ENCODE peak calls at places on chromosome 3, in seven cellular contexts. E, B, N, X, Q, U and H are unnamed samples.

GRCh38 chr3:67008388-67008787 is 10.3 kb downstream of the KBTBD8 start:
- DNase-seq in U (no peak), X (no peak), B (no peak), N (no peak), E (no peak), Q (no peak), H (no peak)

GRCh38 chr3:74713977-74714376 is 99.5 kb upstream of the CNTN3 start:
- DNase-seq in N (no peak), B (no peak), U (no peak), X (no peak), Q (no peak), E (no peak), H (no peak)

GRCh38 chr3:120448707-120449650 is 1.8 kb downstream of the FSTL1 start:
- DNase-seq in B (no peak), Q (no peak), U (no peak), X (peak; percentile 95), N (peak; percentile 62), E (no peak), H (no peak)

GRCh38 chr3:18301781-18302180 is 123.4 kb downstream of the SATB1 start:
- DNase-seq in B (no peak), Q (no peak), N (no peak), U (no peak), X (no peak), E (no peak), H (no peak)

GRCh38 chr3:161221881-161222600 is 930 bp downstream of the NMD3 start:
- DNase-seq in E (no peak), Q (peak; percentile 47), N (no peak), X (peak; percentile 27), B (no peak), U (no peak), H (no peak)

GRCh38 chr3:88005066-88005465 is 53.7 kb downstream of the CGGBP1 start:
- DNase-seq in B (no peak), Q (peak; percentile 75), N (no peak), U (no peak), X (peak; percentile 29), E (no peak), H (no peak)

GRCh38 chr3:148315756-148316155 is 381.9 kb upstream of the AGTR1 start:
- DNase-seq in B (no peak), Q (no peak), E (no peak), N (no peak), U (no peak), X (no peak), H (no peak)

GRCh38 chr3:189995129-189995528 is 125.6 kb downstream of the P3H2 start:
- DNase-seq in E (no peak), Q (peak; percentile 91), N (no peak), U (no peak), X (peak; percentile 80), B (no peak), H (no peak)

GRCh38 chr3:37545479-37545878 is 316.2 kb upstream of the CTDSPL start:
- DNase-seq in B (no peak), E (no peak), Q (no peak), X (no peak), U (no peak), N (peak; percentile 46), H (peak; percentile 67)

GRCh38 chr3:126546013-126546412 is 12.7 kb downstream of the C3orf22 start:
- DNase-seq in U (peak; percentile 6), E (peak; percentile 20), X (no peak), B (peak; percentile 10), N (no peak), Q (no peak), H (peak; percentile 38)

GRCh38 chr3:197181751-197182150 is 116.7 kb downstream of the DLG1 start:
- DNase-seq in E (no peak), X (peak; percentile 57), N (peak; percentile 50), U (peak; percentile 58), B (no peak), Q (peak; percentile 38), H (no peak)

GRCh38 chr3:185595520-185595919 is 9.4 kb downstream of the SENP2 start:
- DNase-seq in E (no peak), Q (no peak), N (no peak), B (no peak), X (no peak), U (no peak), H (no peak)

GRCh38 chr3:142657033-142657432 is 60.8 kb downstream of the PLS1 start:
- DNase-seq in X (no peak), E (no peak), U (no peak), N (no peak), B (no peak), Q (no peak), H (no peak)

GRCh38 chr3:194573680-194574437 is 59.4 kb downstream of the TMEM44 start:
- DNase-seq in N (peak; percentile 68), B (no peak), X (peak; percentile 59), E (peak; percentile 58), U (no peak), Q (peak; percentile 78), H (no peak)

GRCh38 chr3:146067048-146067447 is 93.9 kb downstream of the PLOD2 start:
- DNase-seq in Q (no peak), U (no peak), B (no peak), E (no peak), N (no peak), X (peak; percentile 81), H (no peak)

GRCh38 chr3:69986419-69986818 is 13.1 kb upstream of the SAMMSON start:
- DNase-seq in N (no peak), Q (no peak), U (no peak), B (no peak), E (no peak), X (no peak), H (no peak)

GRCh38 chr3:100600181-100601042 is 9.0 kb upstream of the ADGRG7 start:
- DNase-seq in Q (peak; percentile 63), B (no peak), E (no peak), N (no peak), U (no peak), X (no peak), H (no peak)

GRCh38 chr3:144549161-144549560 is 577.5 kb downstream of the DIPK2A start:
- DNase-seq in N (no peak), E (no peak), B (no peak), Q (peak; percentile 39), X (no peak), U (no peak), H (no peak)

GRCh38 chr3:143095813-143096212 is 23.8 kb upstream of the CHST2 start:
- DNase-seq in E (no peak), U (no peak), B (no peak), Q (no peak), X (no peak), N (no peak), H (no peak)

GRCh38 chr3:179323197-179323901 is 518 bp downstream of the ZNF639 start:
- DNase-seq in B (peak; percentile 58), Q (peak; percentile 81), N (peak; percentile 85), U (peak; percentile 62), X (peak; percentile 69), E (peak; percentile 65), H (peak; percentile 75)

GRCh38 chr3:37174532-37175126 is at the start of gene LRRFIP2:
- DNase-seq in E (no peak), B (no peak), U (no peak), Q (no peak), X (peak; percentile 90), N (no peak), H (no peak)

DNA sequence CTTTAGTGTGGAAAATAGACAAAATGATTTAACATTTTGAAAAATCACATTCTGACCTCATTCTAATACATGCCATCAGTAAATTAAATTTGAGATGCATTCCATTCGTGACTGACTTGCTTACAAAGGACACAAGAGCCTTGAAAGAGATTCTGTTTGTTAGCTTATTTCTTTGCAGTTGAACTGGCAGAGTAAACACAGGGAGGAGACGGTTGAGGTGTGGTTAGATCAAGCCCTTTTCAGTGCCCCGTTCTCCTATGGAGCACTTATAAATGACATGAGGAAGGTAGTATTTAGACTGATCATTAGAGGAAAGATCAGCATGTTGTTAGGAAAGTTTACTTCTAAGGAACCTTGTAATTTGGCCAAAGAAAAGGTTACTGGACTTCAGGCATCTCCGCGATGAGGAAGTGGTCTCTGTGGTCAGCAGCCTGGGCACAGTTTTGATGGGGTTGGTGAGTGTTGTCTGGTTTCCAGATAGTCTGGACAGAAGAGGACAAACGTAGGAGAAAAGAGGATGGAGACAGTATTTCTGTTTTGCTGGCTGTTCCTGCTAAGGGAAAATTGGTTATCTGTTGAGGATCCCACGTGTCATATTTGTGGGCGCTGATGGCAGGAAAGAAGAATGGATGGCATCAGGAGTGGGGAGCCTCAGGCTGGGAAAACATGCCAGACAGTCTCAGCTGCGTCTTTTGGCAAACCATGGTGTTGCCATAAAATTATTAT is 328.9 kb upstream of the TBL1XR1 start:
- DNase-seq in B (no peak), U (no peak), Q (no peak), E (no peak), N (no peak), X (peak; percentile 99), H (no peak)
- H3K27ac ChIP-seq in B (peak overlapping the region; percentile 74), U (no peak overlapping the region), Q (no peak overlapping the region), E (no peak overlapping the region), N (no peak overlapping the region), X (no peak overlapping the region), H (no peak overlapping the region)

GRCh38 chr3:11619461-11619860 is 24.3 kb downstream of the VGLL4 start:
- DNase-seq in N (no peak), U (no peak), X (no peak), B (no peak), E (no peak), Q (no peak), H (no peak)
- TF ChIP-seq CTCF in N (no peak), U (no peak), X (no peak), B (no peak), E (no peak), Q (no peak), H (no peak)

GRCh38 chr3:28768439-28768838 is 419.8 kb upstream of the AZI2 start:
- DNase-seq in Q (no peak), B (no peak), N (no peak), X (no peak), E (no peak), U (no peak), H (no peak)
- H3K9me3 ChIP-seq in Q (no peaks in the 10 kb centered on the region), B (peaks cover 16% of the 10 kb centered on the region), N (peaks cover 19% of the 10 kb centered on the region), X (no peaks in the 10 kb centered on the region), E (peaks cover 32% of the 10 kb centered on the region), U (no peaks in the 10 kb centered on the region), H (no peaks in the 10 kb centered on the region)

GRCh38 chr3:132660745-132661067 is 577 bp downstream of the UBA5 start:
- DNase-seq in N (no peak), U (no peak), B (no peak), E (no peak), X (peak; percentile 30), Q (no peak), H (no peak)

GRCh38 chr3:132659370-132660055 is at the start of gene ACAD11:
- DNase-seq in Q (peak; percentile 87), B (peak; percentile 62), E (peak; percentile 64), X (peak; percentile 81), U (peak; percentile 60), N (peak; percentile 78), H (peak; percentile 81)

GRCh38 chr3:132660056-132660744 is at the start of gene UBA5:
- DNase-seq in E (peak; percentile 69), Q (peak; percentile 79), X (peak; percentile 70), N (peak; percentile 75), B (no peak), U (peak; percentile 58), H (peak; percentile 74)

GRCh38 chr3:132657869-132658747 is 1.5 kb downstream of the ACAD11 start:
- DNase-seq in Q (no peak), N (no peak), B (no peak), E (no peak), U (no peak), X (no peak), H (no peak)

DNA sequence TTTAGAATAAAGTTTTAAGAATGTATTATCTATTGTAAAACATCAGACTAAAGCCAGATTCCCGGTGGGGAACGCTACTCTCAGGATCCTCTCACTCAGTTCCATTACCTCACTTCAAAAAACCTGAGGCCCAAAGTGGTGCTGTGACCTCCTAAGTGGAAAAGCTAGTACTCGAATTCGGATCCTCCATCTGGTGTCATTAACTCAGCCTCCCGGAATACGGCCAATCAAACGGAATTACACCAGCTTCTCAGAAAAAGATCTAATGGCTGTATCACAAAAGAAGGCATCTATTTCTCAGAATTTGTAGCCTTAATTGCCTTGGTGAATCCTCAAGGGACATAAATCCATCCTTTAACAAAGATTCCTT is 624 bp downstream of the ACAD11 start:
- DNase-seq in X (no peak), U (no peak), B (no peak), N (no peak), E (no peak), Q (no peak), H (no peak)
- H3K27ac ChIP-seq in X (peak overlapping the region; percentile 92), U (peak overlapping the region; percentile 91), B (peak overlapping the region; percentile 96), N (peak overlapping the region; percentile 73), E (peak overlapping the region; percentile 93), Q (no peak overlapping the region), H (peak overlapping the region; percentile 96)